ENCODE peak calls at places on chromosome 15, in ten cellular contexts. L, H, Y, X, W, R, Z, M, N and P are unnamed samples.

GRCh38 chr15:74870496-74871213 is 2.5 kb downstream of the SCAMP2 start:
- DNase-seq in L (no peak), H (no peak), Y (peak; percentile 6), X (no peak), W (no peak), R (no peak), Z (no peak), M (no peak), N (no peak), P (no peak)

GRCh38 chr15:88574646-88575045 is 28.2 kb upstream of the DET1 start:
- DNase-seq in L (no peak), H (no peak), Y (no peak), X (no peak), W (no peak), R (no peak), Z (no peak), M (no peak), N (no peak), P (no peak)

GRCh38 chr15:57251941-57252340 is 124.4 kb upstream of the CGNL1 start:
- DNase-seq in L (no peak), H (no peak), Y (no peak), X (no peak), W (peak; percentile 60), R (no peak), Z (no peak), M (no peak), N (no peak), P (no peak)

GRCh38 chr15:90955911-90956310 is 1.2 kb downstream of the RCCD1 start:
- DNase-seq in L (no peak), H (no peak), Y (no peak), X (no peak), W (no peak), R (peak; percentile 63), Z (no peak), M (peak; percentile 59), N (no peak), P (no peak)

GRCh38 chr15:100207053-100207452 is 134.7 kb downstream of the ADAMTS17 start:
- DNase-seq in L (no peak), H (no peak), Y (no peak), X (no peak), W (no peak), R (no peak), Z (no peak), M (peak; percentile 70), N (no peak), P (no peak)

GRCh38 chr15:71054286-71054952 is 60.9 kb upstream of the THSD4 start:
- DNase-seq in L (no peak), H (no peak), Y (no peak), X (no peak), W (peak; percentile 56), R (no peak), Z (no peak), M (no peak), N (no peak), P (no peak)

GRCh38 chr15:88661041-88661765 is 22.4 kb downstream of the ISG20 start:
- DNase-seq in L (no peak), H (no peak), Y (no peak), X (no peak), W (peak; percentile 49), R (no peak), Z (no peak), M (no peak), N (no peak), P (no peak)

GRCh38 chr15:32649336-32649735 is 7.8 kb downstream of the SCG5 start:
- DNase-seq in L (peak; percentile 29), H (no peak), Y (no peak), X (no peak), W (peak; percentile 39), R (no peak), Z (no peak), M (peak; percentile 33), N (no peak), P (peak; percentile 50)

GRCh38 chr15:63895787-63896218 is 62.1 kb upstream of the HERC1 start:
- DNase-seq in L (no peak), H (no peak), Y (no peak), X (no peak), W (no peak), R (no peak), Z (no peak), M (no peak), N (no peak), P (no peak)
- H3K27me3 ChIP-seq in L (no peaks in the 10 kb centered on the region), H (no peaks in the 10 kb centered on the region), Y (no peaks in the 10 kb centered on the region), X (no peaks in the 10 kb centered on the region), W (peaks cover 21% of the 10 kb centered on the region), R (no peaks in the 10 kb centered on the region), Z (no peaks in the 10 kb centered on the region), M (no peaks in the 10 kb centered on the region), N (no peaks in the 10 kb centered on the region), P (no peaks in the 10 kb centered on the region)

DNA sequence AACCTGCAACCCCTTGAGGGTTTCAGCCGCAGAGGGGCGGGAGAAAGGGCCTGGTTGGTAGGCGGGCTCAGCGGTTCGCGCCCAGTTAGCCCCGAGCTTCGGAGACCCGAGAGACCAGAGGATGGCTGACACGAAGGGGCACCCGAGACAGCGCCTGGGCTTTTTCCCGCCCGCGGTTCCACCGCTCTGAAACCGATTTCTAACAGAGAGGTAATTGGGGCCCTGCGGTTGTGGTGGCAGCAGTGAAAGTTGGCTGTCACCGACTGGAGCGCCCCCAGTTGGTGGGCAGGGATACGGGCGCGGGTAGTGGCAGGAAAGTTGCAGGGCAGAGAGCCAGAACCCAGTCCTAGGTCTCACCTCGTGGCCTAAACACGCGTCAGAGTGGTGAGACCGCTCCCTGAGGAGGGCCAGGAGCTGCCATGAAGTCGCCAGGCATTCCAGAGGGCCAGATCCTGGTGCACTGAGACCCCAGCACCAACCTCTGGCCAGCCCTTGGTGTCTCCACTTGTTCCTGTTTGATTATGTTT is 590 bp upstream of the ELL3 start:
- DNase-seq in L (no peak), H (peak; percentile 82), Y (peak; percentile 87), X (peak; percentile 75), W (peak; percentile 55), R (peak; percentile 87), Z (peak; percentile 77), M (peak; percentile 85), N (peak; percentile 91), P (peak; percentile 88)
- TF ChIP-seq POLR2A in L (peak; percentile 39), H (peak; percentile 35), Y (no peak), X (peak; percentile 9), W (no peak), R (no peak), Z (no peak), M (peak; percentile 20), N (no peak), P (no peak)

DNA sequence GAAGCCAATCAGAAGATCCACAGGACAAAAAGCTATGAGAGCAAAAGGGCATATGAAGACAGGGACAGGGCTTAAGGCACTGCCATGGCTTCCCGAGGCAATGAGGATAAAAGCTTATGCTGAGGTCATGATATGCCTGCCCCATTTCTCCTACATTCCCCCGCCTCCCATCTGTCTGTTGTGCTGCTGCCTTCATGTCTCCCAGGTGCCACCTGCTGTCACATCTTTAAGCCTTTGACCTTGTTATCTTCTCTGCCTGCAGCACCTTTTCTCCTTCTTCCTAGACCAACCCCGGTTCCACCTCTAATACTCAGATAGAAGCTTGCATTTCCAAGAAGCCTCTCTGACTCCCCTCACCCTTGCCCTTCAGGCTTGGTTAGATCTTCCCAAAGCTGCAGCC is 213.8 kb downstream of the ARRDC4 start:
- DNase-seq in L (no peak), H (no peak), Y (no peak), X (no peak), W (no peak), R (peak; percentile 11), Z (no peak), M (peak; percentile 5), N (no peak), P (no peak)
- TF ChIP-seq CTCF in L (no peak), H (no peak), Y (no peak), X (no peak), W (no peak), R (no peak), Z (peak; percentile 9), M (no peak), N (no peak), P (no peak)

DNA sequence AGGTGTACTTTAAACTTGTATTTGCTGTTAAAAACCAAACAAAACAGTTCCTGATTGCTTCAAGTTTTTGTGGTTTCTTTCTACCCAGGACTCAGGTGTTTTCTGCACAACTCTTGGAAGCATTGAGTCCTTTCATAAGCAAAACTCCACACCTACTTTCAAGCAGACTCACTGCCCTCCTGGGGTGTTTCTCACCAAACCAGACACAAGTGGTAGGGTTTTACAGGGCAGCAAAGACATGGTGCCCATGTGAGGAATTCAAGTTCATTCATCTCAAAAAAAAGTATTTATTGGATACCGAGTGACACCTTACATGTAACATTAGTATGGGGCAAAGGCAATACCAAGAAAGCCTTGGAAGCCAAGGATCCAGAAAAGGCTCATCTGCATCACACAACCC is 146.7 kb upstream of the BNIP2 start:
- DNase-seq in L (no peak), H (no peak), Y (no peak), X (no peak), W (no peak), R (no peak), Z (no peak), M (no peak), N (no peak), P (no peak)
- H3K27me3 ChIP-seq in L (no peaks in the 10 kb centered on the region), H (no peaks in the 10 kb centered on the region), Y (peaks cover 3% of the 10 kb centered on the region), X (no peaks in the 10 kb centered on the region), W (no peaks in the 10 kb centered on the region), R (peaks cover 6% of the 10 kb centered on the region), Z (no peaks in the 10 kb centered on the region), M (no peaks in the 10 kb centered on the region), N (peaks cover 41% of the 10 kb centered on the region), P (no peaks in the 10 kb centered on the region)

GRCh38 chr15:45634442-45635190 is at the start of gene SQOR:
- DNase-seq in L (peak; percentile 15), H (peak; percentile 91), Y (peak; percentile 77), X (peak; percentile 66), W (peak; percentile 54), R (peak; percentile 93), Z (peak; percentile 82), M (peak; percentile 96), N (peak; percentile 93), P (peak; percentile 97)
- TF ChIP-seq POLR2A in L (no peak), H (peak; percentile 84), Y (peak; percentile 68), X (no peak), W (no peak), R (peak; percentile 96), Z (peak; percentile 82), M (peak; percentile 93), N (no peak), P (peak; percentile 94)

GRCh38 chr15:80093854-80094418 is 34.5 kb downstream of the ZFAND6 start:
- DNase-seq in L (no peak), H (peak; percentile 55), Y (peak; percentile 75), X (peak; percentile 20), W (no peak), R (peak; percentile 49), Z (no peak), M (peak; percentile 76), N (no peak), P (peak; percentile 35)
- TF ChIP-seq CTCF in L (no peak), H (no peak), Y (no peak), X (no peak), W (no peak), R (no peak), Z (no peak), M (no peak), N (no peak), P (no peak)